ENCODE peak calls at places on chromosomes 12 and 14, in seven cellular contexts. N, L, R, Q, O, W and A are unnamed samples.

GRCh38 chr14:39342768-39343167 is 89.5 kb downstream of the FBXO33 start:
- DNase-seq in W (no peak), N (no peak), R (no peak), O (peak; percentile 4), Q (no peak), L (no peak), A (no peak)

GRCh38 chr12:117686911-117687377 is 281.8 kb downstream of the KSR2 start:
- DNase-seq in O (no peak), Q (no peak), R (no peak), L (no peak), N (no peak), W (no peak), A (no peak)

GRCh38 chr12:132761032-132761910 is at the start of gene ANKLE2:
- DNase-seq in L (no peak), O (peak; percentile 61), Q (peak; percentile 46), W (peak; percentile 54), N (peak; percentile 81), R (peak; percentile 42), A (peak; percentile 49)

GRCh38 chr12:56160160-56160763 is 2.1 kb downstream of the MYL6 start:
- DNase-seq in L (no peak), O (peak; percentile 54), W (peak; percentile 37), N (no peak), R (peak; percentile 48), Q (no peak), A (peak; percentile 47)

GRCh38 chr14:104579507-104579906 is at the start of gene C14orf180:
- DNase-seq in W (no peak), N (no peak), Q (peak; percentile 79), O (no peak), L (no peak), R (no peak), A (no peak)

GRCh38 chr12:67659296-67659695 is 10.8 kb downstream of the DYRK2 start:
- DNase-seq in N (no peak), R (no peak), Q (no peak), W (no peak), L (no peak), O (no peak), A (no peak)

GRCh38 chr14:104724981-104725771 is 1.1 kb downstream of the ADSS1 start:
- DNase-seq in Q (peak; percentile 76), R (no peak), O (no peak), W (peak; percentile 50), N (no peak), L (peak; percentile 21), A (no peak)

GRCh38 chr12:13093850-13094225 is 9.6 kb downstream of the GSG1 start:
- DNase-seq in R (no peak), L (peak; percentile 81), W (no peak), Q (no peak), O (no peak), N (no peak), A (no peak)

GRCh38 chr12:126055521-126055920 is 990.3 kb downstream of the AACS start:
- DNase-seq in Q (no peak), N (no peak), O (no peak), L (no peak), R (no peak), W (no peak), A (no peak)